ENCODE peak calls at places on chromosomes 4 and X, in nine cellular contexts. L, Y, N, H, F, T, J, G and U are unnamed samples.

GRCh38 chr4:104860227-104861123 is 286.2 kb upstream of the TET2 start:
- DNase-seq in Y (peak; percentile 62), T (peak; percentile 81), G (no peak), H (peak; percentile 35), F (peak; percentile 89), N (peak; percentile 30), L (peak; percentile 54), J (peak; percentile 70), U (no peak)

GRCh38 chr4:3493720-3494492 is 30.8 kb downstream of the DOK7 start:
- DNase-seq in H (no peak), N (no peak), Y (no peak), F (no peak), G (no peak), J (no peak), L (no peak), T (no peak), U (no peak)

GRCh38 chrX:64394874-64395567 is at the start of gene MTMR8:
- DNase-seq in F (peak; percentile 88), Y (no peak), H (peak; percentile 67), N (peak; percentile 59), T (peak; percentile 8), G (peak; percentile 78), J (peak; percentile 85), L (peak; percentile 66), U (peak; percentile 80)

GRCh38 chr4:111510535-111510934 is 634.7 kb upstream of the FAM241A start:
- DNase-seq in N (no peak), J (no peak), F (no peak), L (no peak), H (no peak), T (no peak), G (no peak), Y (no peak), U (no peak)

GRCh38 chrX:129726307-129727111 is 12.3 kb upstream of the XPNPEP2 start:
- DNase-seq in H (peak; percentile 65), N (peak; percentile 24), G (peak; percentile 48), F (peak; percentile 77), L (peak; percentile 64), T (peak; percentile 68), J (peak; percentile 23), Y (peak; percentile 21), U (peak; percentile 44)

GRCh38 chrX:129695535-129695934 is 40.8 kb upstream of the APLN start:
- DNase-seq in L (no peak), T (no peak), J (no peak), Y (no peak), G (no peak), H (no peak), F (no peak), N (no peak), U (no peak)

GRCh38 chr4:150072471-150072870 is 5.8 kb upstream of the DCLK2 start:
- DNase-seq in G (no peak), J (no peak), L (no peak), F (no peak), Y (no peak), N (no peak), H (no peak), T (no peak), U (no peak)

GRCh38 chr4:128782076-128782715 is 27.3 kb upstream of the JADE1 start:
- DNase-seq in L (peak; percentile 26), H (no peak), G (no peak), J (peak; percentile 43), Y (peak; percentile 28), N (no peak), F (peak; percentile 52), T (no peak), U (no peak)

GRCh38 chrX:46589977-46590723 is 16.6 kb downstream of the CHST7 start:
- DNase-seq in L (no peak), N (no peak), H (no peak), Y (no peak), T (no peak), G (no peak), F (no peak), J (no peak), U (no peak)

GRCh38 chrX:127313638-127314037 is 494.1 kb downstream of the PRR32 start:
- DNase-seq in H (no peak), F (no peak), L (no peak), T (no peak), Y (no peak), J (no peak), N (no peak), G (no peak), U (no peak)

GRCh38 chrX:44914532-44915198 is 41.7 kb downstream of the KDM6A start:
- DNase-seq in F (no peak), L (no peak), J (no peak), T (peak; percentile 72), H (no peak), N (no peak), Y (no peak), G (no peak), U (no peak)

GRCh38 chr4:125789018-125789417 is 474.3 kb downstream of the FAT4 start:
- DNase-seq in F (peak; percentile 13), H (no peak), Y (no peak), N (no peak), L (no peak), G (no peak), J (no peak), T (peak; percentile 40), U (no peak)

GRCh38 chr4:125784741-125785140 is 470.0 kb downstream of the FAT4 start:
- DNase-seq in F (no peak), H (no peak), J (no peak), N (no peak), T (no peak), L (no peak), G (no peak), Y (no peak), U (no peak)

DNA sequence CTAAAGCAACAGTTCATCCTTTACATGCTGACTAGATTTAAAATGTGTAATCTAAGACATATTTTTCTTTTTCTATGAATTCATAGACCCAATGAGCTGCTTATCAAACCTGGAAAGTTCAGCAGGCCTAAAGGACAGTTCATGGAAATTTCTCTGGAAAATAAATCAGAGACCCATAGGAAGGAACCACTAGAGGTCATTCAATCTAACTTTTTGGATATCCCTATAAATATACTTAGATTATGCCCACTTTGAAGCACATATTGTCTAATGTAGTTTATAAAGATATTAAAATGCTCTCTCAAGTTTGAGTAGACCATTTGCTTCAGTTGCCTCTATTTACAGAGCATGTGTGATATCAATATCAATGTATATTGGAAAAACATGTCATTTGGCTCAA is 473.0 kb downstream of the FAT4 start:
- DNase-seq in J (no peak), T (no peak), G (no peak), N (no peak), Y (no peak), H (no peak), L (no peak), F (no peak), U (no peak)
- TF ChIP-seq CTCF in J (no peak), T (no peak), G (no peak), N (no peak), Y (no peak), H (no peak), L (no peak), F (no peak), U (no peak)

DNA sequence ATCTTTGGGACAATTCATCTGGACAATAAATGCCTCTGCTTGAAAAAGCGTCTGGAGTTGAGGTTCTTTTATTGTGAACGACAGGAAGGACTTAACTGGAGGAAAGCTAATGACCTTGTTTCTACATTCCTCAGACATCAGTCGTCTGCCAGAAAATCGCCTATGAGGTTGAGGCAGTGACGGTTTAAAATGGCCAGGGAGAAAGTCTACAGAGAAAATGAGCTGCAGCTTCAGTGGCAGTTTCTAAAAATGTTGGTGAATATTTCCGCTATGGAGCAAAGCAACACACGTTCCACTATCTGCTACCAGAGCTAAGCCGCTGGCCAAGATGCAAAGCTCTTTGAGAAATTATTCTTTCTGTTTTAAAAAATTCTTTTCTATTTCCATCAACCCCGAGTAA is 116.9 kb upstream of the GALNT7 start:
- DNase-seq in L (no peak), J (no peak), Y (no peak), T (no peak), G (no peak), F (peak; percentile 32), N (no peak), H (no peak), U (no peak)
- H3K4me3 ChIP-seq in L (peak overlapping the region; percentile 2), J (no peak overlapping the region), Y (no peak overlapping the region), T (no peak overlapping the region), G (no peak overlapping the region), F (no peak overlapping the region), N (no peak overlapping the region), H (peak overlapping the region; percentile 22), U (no peak overlapping the region)

GRCh38 chr4:4690854-4691253 is 149.0 kb upstream of the STX18 start:
- DNase-seq in G (no peak), H (no peak), J (no peak), L (no peak), T (no peak), F (no peak), N (no peak), Y (no peak), U (no peak)

GRCh38 chr4:4687100-4687499 is 145.3 kb upstream of the STX18 start:
- DNase-seq in J (no peak), H (no peak), F (no peak), L (no peak), T (no peak), N (no peak), Y (no peak), G (no peak), U (no peak)

GRCh38 chr4:4687935-4688727 is 146.3 kb upstream of the STX18 start:
- DNase-seq in F (no peak), H (no peak), L (no peak), G (no peak), Y (no peak), N (no peak), J (no peak), T (no peak), U (no peak)

GRCh38 chr4:4693258-4693657 is 151.4 kb upstream of the STX18 start:
- DNase-seq in H (no peak), J (no peak), T (peak; percentile 30), F (no peak), G (no peak), Y (peak; percentile 66), L (no peak), N (no peak), U (no peak)

DNA sequence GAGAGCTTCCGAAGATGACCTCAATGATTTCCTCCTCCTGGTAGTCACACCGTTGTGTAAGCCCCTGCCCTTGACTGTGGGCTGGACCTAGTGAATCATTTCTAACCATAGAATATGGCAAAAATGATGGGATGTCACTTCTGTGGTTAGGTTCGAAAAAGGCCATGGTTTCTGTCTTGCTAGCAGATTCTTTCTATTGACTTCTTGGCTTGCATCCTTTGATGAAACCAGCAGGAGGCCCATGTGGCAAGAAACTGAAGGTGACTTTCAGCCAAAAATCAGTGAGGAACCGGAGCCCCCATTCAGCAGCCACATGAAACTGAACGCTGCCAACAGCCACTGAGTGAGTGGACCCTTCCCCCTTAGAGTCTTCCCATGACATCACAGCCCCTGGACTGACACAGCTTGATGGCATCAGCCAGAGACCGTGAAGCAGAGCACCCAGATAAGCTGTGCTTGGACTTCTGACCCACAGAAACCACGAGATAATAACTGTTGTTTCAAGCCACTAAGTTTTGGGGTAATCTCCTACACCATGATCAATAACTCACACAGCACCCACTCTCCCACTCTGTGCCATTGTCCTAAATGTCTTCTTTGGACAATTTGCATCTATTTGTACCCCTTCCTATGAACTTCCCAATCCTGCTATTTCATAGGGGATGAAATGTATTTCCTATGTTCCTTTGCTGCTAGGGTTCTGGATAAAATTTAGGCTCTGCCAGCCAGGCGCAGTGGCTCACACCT is 148.0 kb upstream of the STX18 start:
- DNase-seq in F (no peak), H (no peak), T (peak; percentile 80), N (no peak), Y (no peak), J (no peak), L (no peak), G (no peak), U (no peak)
- TF ChIP-seq CTCF in F (no peak), H (no peak), T (peak; percentile 29), N (no peak), Y (no peak), J (no peak), L (no peak), G (no peak), U (no peak)

GRCh38 chr4:56506110-56506705 is 617 bp downstream of the ARL9 start:
- DNase-seq in F (peak; percentile 53), H (no peak), N (no peak), T (peak; percentile 25), Y (no peak), L (no peak), J (no peak), G (no peak), U (no peak)
- H3K4me3 ChIP-seq in F (peak overlapping the region; percentile 88), H (peak overlapping the region; percentile 55), N (peak overlapping the region; percentile 74), T (peak overlapping the region; percentile 73), Y (no peak overlapping the region), L (peak overlapping the region; percentile 38), J (no peak overlapping the region), G (peak overlapping the region; percentile 59), U (peak overlapping the region; percentile 44)